ENCODE peak calls at places on chromosome 3, in ten cellular contexts. One of them, this sample, is unnamed.

GRCh38 chr3:196499807-196500524 is 3.6 kb downstream of the RNF168 start:
- DNase-seq in breast epithelium: no peak
- DNase-seq in MCF 10A: peak
- DNase-seq in left ventricle myocardium inferior: no peak
- DNase-seq in kidney tubule cell: no peak
- DNase-seq in ureter: no peak
- DNase-seq in GDM1: no peak
- DNase-seq in SJSA1: no peak
- DNase-seq in T1000: no peak
- DNase-seq in Daoy: peak
- DNase-seq in this sample: no peak

GRCh38 chr3:101259485-101260341 is 60.7 kb downstream of the IMPG2 start:
- DNase-seq in Daoy: no peak
- DNase-seq in ureter: no peak
- DNase-seq in MCF 10A: no peak
- DNase-seq in T1000: no peak
- DNase-seq in kidney tubule cell: peak
- DNase-seq in left ventricle myocardium inferior: no peak
- DNase-seq in GDM1: no peak
- DNase-seq in breast epithelium: no peak
- DNase-seq in SJSA1: no peak
- DNase-seq in this sample: no peak

GRCh38 chr3:58052373-58053273 is 44.4 kb downstream of the FLNB start:
- DNase-seq in kidney tubule cell: peak
- DNase-seq in breast epithelium: peak
- DNase-seq in Daoy: peak
- DNase-seq in SJSA1: peak
- DNase-seq in GDM1: no peak
- DNase-seq in T1000: peak
- DNase-seq in MCF 10A: peak
- DNase-seq in left ventricle myocardium inferior: peak
- DNase-seq in ureter: peak
- DNase-seq in this sample: no peak

GRCh38 chr3:101070260-101071121 is 77.3 kb upstream of the ABI3BP start:
- DNase-seq in SJSA1: no peak
- DNase-seq in MCF 10A: peak
- DNase-seq in kidney tubule cell: peak
- DNase-seq in T1000: peak
- DNase-seq in left ventricle myocardium inferior: peak
- DNase-seq in ureter: no peak
- DNase-seq in Daoy: peak
- DNase-seq in breast epithelium: no peak
- DNase-seq in GDM1: peak
- DNase-seq in this sample: peak

GRCh38 chr3:136236109-136236508 is 14.0 kb upstream of the PCCB start:
- DNase-seq in GDM1: no peak
- DNase-seq in MCF 10A: no peak
- DNase-seq in ureter: no peak
- DNase-seq in kidney tubule cell: no peak
- DNase-seq in SJSA1: no peak
- DNase-seq in left ventricle myocardium inferior: no peak
- DNase-seq in Daoy: no peak
- DNase-seq in T1000: no peak
- DNase-seq in breast epithelium: no peak
- DNase-seq in this sample: no peak

GRCh38 chr3:17964113-17964512 is 221.7 kb upstream of the TBC1D5 start:
- DNase-seq in SJSA1: no peak
- DNase-seq in Daoy: no peak
- DNase-seq in kidney tubule cell: no peak
- DNase-seq in left ventricle myocardium inferior: no peak
- DNase-seq in MCF 10A: no peak
- DNase-seq in GDM1: no peak
- DNase-seq in T1000: no peak
- DNase-seq in ureter: no peak
- DNase-seq in breast epithelium: no peak
- DNase-seq in this sample: no peak

GRCh38 chr3:98021821-98022220 is 13.3 kb downstream of the GABRR3 start:
- DNase-seq in SJSA1: no peak
- DNase-seq in left ventricle myocardium inferior: no peak
- DNase-seq in T1000: no peak
- DNase-seq in Daoy: peak
- DNase-seq in GDM1: no peak
- DNase-seq in breast epithelium: no peak
- DNase-seq in kidney tubule cell: peak
- DNase-seq in ureter: no peak
- DNase-seq in MCF 10A: peak
- DNase-seq in this sample: no peak

GRCh38 chr3:150255416-150255815 is 152.7 kb upstream of the TSC22D2 start:
- DNase-seq in kidney tubule cell: peak
- DNase-seq in ureter: peak
- DNase-seq in breast epithelium: peak
- DNase-seq in left ventricle myocardium inferior: peak
- DNase-seq in MCF 10A: no peak
- DNase-seq in GDM1: no peak
- DNase-seq in SJSA1: no peak
- DNase-seq in Daoy: no peak
- DNase-seq in T1000: no peak
- DNase-seq in this sample: no peak

GRCh38 chr3:133040696-133041523 is 2.7 kb downstream of the TMEM108 start:
- DNase-seq in MCF 10A: peak
- DNase-seq in GDM1: peak
- DNase-seq in SJSA1: peak
- DNase-seq in left ventricle myocardium inferior: peak
- DNase-seq in T1000: peak
- DNase-seq in kidney tubule cell: peak
- DNase-seq in Daoy: peak
- DNase-seq in ureter: peak
- DNase-seq in breast epithelium: peak
- DNase-seq in this sample: peak

GRCh38 chr3:45123030-45123429 is 23.1 kb downstream of the CDCP1 start:
- DNase-seq in ureter: no peak
- DNase-seq in MCF 10A: peak
- DNase-seq in GDM1: no peak
- DNase-seq in kidney tubule cell: peak
- DNase-seq in Daoy: no peak
- DNase-seq in T1000: peak
- DNase-seq in left ventricle myocardium inferior: no peak
- DNase-seq in breast epithelium: no peak
- DNase-seq in SJSA1: no peak
- DNase-seq in this sample: no peak

This sample was measured in neuronal stem cell.